ENCODE peak calls at places on chromosomes 2 and 18, in six cellular contexts. L, Q, D, U, R and G are unnamed samples.

GRCh38 chr2:205776139-205776538 is 93.8 kb downstream of the NRP2 start:
- DNase-seq in D (no peak), U (peak), L (no peak), R (peak), Q (peak), G (peak)

GRCh38 chr2:232600053-232600773 is 33.2 kb upstream of the EFHD1 start:
- DNase-seq in L (no peak), D (no peak), R (peak), Q (no peak), U (no peak), G (no peak)

GRCh38 chr18:55031979-55032378 is 72.7 kb upstream of the CCDC68 start:
- DNase-seq in Q (no peak), R (peak), D (no peak), U (no peak), L (peak), G (peak)

GRCh38 chr18:49548266-49548665 is 13.6 kb upstream of the LIPG start:
- DNase-seq in D (peak), R (no peak), U (no peak), Q (no peak), L (peak), G (peak)

GRCh38 chr2:158011055-158011771 is 90.5 kb upstream of the UPP2 start:
- DNase-seq in Q (no peak), U (peak), L (peak), D (no peak), R (peak), G (peak)

GRCh38 chr18:10020176-10020575 is 106.4 kb downstream of the VAPA start:
- DNase-seq in U (no peak), Q (no peak), D (no peak), L (peak), R (no peak), G (no peak)

GRCh38 chr2:163884416-163884815 is 148.6 kb upstream of the FIGN start:
- DNase-seq in R (no peak), L (peak), Q (no peak), D (no peak), U (no peak), G (peak)

GRCh38 chr2:45825001-45825651 is 173.7 kb downstream of the PRKCE start:
- DNase-seq in L (no peak), D (no peak), U (no peak), Q (no peak), R (peak), G (no peak)

GRCh38 chr2:163008642-163009041 is 170.1 kb upstream of the KCNH7 start:
- DNase-seq in Q (no peak), R (no peak), L (no peak), D (no peak), U (no peak), G (no peak)

DNA sequence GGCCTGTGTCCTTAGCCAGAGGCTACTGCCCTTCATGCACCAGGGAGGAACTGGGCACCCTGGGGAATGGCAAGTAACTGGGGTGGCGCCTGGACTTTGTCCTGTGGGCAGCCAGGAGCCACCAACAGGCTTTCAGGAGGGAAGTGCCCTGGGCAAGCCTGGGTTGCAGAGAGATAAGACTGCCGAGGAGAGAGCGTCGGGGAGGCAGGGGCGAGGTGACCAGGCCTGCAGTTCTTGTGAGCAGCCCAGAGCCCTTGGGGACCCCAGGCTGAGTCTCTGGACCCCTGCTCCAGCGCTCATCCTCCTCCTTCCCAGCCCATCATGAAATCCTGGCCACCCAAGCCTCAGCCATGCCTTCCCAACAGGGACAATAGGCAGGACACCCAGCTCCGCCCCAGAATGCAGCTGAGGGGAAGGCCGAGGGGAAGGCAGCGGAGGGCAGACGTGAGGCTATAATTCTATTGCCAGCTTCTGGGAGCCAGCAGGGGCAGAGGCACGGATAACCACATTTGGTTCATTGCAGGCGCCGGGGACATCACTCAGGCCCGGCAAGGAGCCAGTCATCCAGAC is 25.1 kb downstream of the ADRA2B start:
- DNase-seq in U (no peak), D (no peak), Q (peak), L (no peak), R (no peak), G (no peak)
- H4K8ac ChIP-seq in U (no peak), D (no peak), Q (peak), L (no peak), R (no peak), G (no peak)

DNA sequence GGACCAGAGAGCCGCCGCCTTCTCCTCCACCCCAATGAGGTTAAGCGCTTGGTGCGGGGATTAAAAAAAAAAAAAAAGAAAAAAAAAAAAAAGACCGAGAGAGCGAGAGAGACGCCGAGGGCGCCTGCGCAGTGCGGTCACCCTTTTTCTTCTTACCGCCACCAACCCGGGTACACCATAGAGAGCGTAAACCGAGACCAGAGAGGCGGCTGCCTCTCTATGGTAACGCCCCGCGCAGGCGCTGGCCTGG is at the start of gene CLASP1:
- DNase-seq in U (peak), R (peak), Q (peak), D (peak), L (peak), G (peak)
- H2BK120ac ChIP-seq in U (peak), R (peak), Q (no peak), D (peak), L (peak), G (peak)

DNA sequence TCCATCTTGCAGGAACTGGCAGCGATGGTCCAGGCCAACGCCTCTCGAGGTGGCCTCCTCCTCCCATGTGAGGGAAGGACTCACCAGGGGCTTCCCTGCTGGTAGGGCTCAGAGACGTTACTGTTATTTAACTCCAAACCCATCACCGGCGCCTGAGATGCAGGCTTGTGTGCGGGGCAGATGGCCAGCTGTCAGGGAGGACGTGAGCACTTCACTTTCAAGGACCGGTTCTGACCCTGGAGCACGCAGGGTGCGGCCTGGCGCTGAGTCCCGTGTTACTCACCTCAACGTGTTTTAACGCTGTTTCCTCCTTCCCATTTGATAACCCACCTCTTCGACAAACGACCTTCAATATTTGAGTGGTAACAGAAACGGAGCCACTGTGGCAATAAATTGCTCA is 350.2 kb downstream of the ZNF516 start:
- DNase-seq in U (no peak), Q (no peak), D (no peak), R (no peak), L (no peak), G (no peak)
- H4K8ac ChIP-seq in U (no peak), Q (no peak), D (no peak), R (no peak), L (no peak), G (no peak)

GRCh38 chr2:169362346-169363026 is at the start of gene LRP2:
- DNase-seq in R (peak), L (peak), U (peak), D (no peak), Q (peak), G (no peak)
- H2BK120ac ChIP-seq in R (no peak), L (no peak), U (no peak), D (no peak), Q (peak), G (no peak)

GRCh38 chr2:240815761-240816583 is 4.0 kb downstream of the KIF1A start:
- DNase-seq in L (no peak), U (peak), Q (no peak), R (no peak), D (no peak), G (no peak)
- H4K8ac ChIP-seq in L (peak), U (peak), Q (peak), R (no peak), D (no peak), G (no peak)